ENCODE peak calls at places on chromosomes 2 and 18, in five cellular contexts. S is T-helper 9 cell, D is SHP77, N is H4, E is AG04450. H is an unnamed sample.

GRCh38 chr2:226905718-226906438 is 70.0 kb downstream of the RHBDD1 start:
- DNase-seq in S (no peak), D (no peak), N (no peak), E (no peak), H (no peak)

GRCh38 chr2:83054751-83055150 is 1404.3 kb downstream of the SUCLG1 start:
- DNase-seq in D (no peak), E (no peak), N (no peak), S (no peak), H (peak; percentile 57)

GRCh38 chr18:80034068-80034851 is at the start of gene RBFA:
- DNase-seq in N (peak; percentile 98), E (peak; percentile 98), S (peak; percentile 100), D (peak; percentile 99), H (peak; percentile 100)

GRCh38 chr2:152825834-152826233 is 107.4 kb downstream of the ARL6IP6 start:
- DNase-seq in D (no peak), S (no peak), E (no peak), N (no peak), H (no peak)

GRCh38 chr18:42675810-42676209 is 439.7 kb downstream of the RIT2 start:
- DNase-seq in N (no peak), E (no peak), S (no peak), D (peak; percentile 82), H (no peak)

GRCh38 chr2:6445156-6445555 is 420.6 kb downstream of the CMPK2 start:
- DNase-seq in E (no peak), D (no peak), N (no peak), S (no peak), H (no peak)

GRCh38 chr2:19111297-19111696 is 247.1 kb downstream of the OSR1 start:
- DNase-seq in S (no peak), E (no peak), N (no peak), D (no peak), H (no peak)

GRCh38 chr18:21177742-21178305 is 64.2 kb upstream of the GREB1L start:
- DNase-seq in N (no peak), D (no peak), S (no peak), E (no peak), H (no peak)

GRCh38 chr2:150357770-150358467 is 129.5 kb downstream of the RND3 start:
- DNase-seq in D (no peak), S (no peak), N (no peak), E (no peak), H (no peak)

GRCh38 chr2:1634681-1635341 is 109.5 kb downstream of the PXDN start:
- DNase-seq in E (no peak), S (no peak), D (no peak), N (no peak), H (no peak)

GRCh38 chr2:21916934-21917522 is 793.3 kb downstream of the TDRD15 start:
- DNase-seq in N (no peak), S (no peak), E (no peak), D (no peak), H (no peak)